ENCODE peak calls at places on chromosomes 13 and 19, in five cellular contexts. U, M, J, Z and L are unnamed samples.

GRCh38 chr19:42097461-42097860 is 21.5 kb downstream of the ZNF574 start:
- DNase-seq in U (no peak), Z (no peak), J (no peak), M (no peak), L (no peak)

GRCh38 chr13:35964764-35965163 is 166.4 kb downstream of the DCLK1 start:
- DNase-seq in U (no peak), Z (no peak), M (peak; percentile 22), J (peak; percentile 2), L (no peak)

GRCh38 chr13:52892925-52893324 is 44.5 kb upstream of the PCDH8 start:
- DNase-seq in U (no peak), Z (no peak), M (no peak), J (no peak), L (no peak)

GRCh38 chr13:36207672-36208071 is 6.7 kb downstream of the SOHLH2 start:
- DNase-seq in Z (peak; percentile 7), J (no peak), U (no peak), M (no peak), L (no peak)

GRCh38 chr19:54168174-54168917 is 4.6 kb downstream of the TMC4 start:
- DNase-seq in Z (peak; percentile 94), J (peak; percentile 92), U (peak; percentile 69), M (peak; percentile 71), L (peak; percentile 65)

GRCh38 chr19:46390866-46391265 is 22.5 kb downstream of the CCDC8 start:
- DNase-seq in J (no peak), M (no peak), U (no peak), Z (no peak), L (no peak)

GRCh38 chr13:74644239-74644638 is 510.0 kb upstream of the KLF12 start:
- DNase-seq in U (no peak), M (no peak), Z (no peak), J (no peak), L (no peak)

GRCh38 chr19:13154911-13155471 is 4.8 kb downstream of the IER2 start:
- DNase-seq in Z (peak; percentile 73), U (peak; percentile 91), J (no peak), M (peak; percentile 75), L (no peak)

GRCh38 chr13:48595330-48596127 is 58.2 kb upstream of the CYSLTR2 start:
- DNase-seq in J (peak; percentile 63), Z (peak; percentile 57), U (peak; percentile 50), M (peak; percentile 79), L (peak; percentile 43)

GRCh38 chr13:41645313-41645712 is 188.0 kb downstream of the RGCC start:
- DNase-seq in M (peak; percentile 88), Z (no peak), J (peak; percentile 15), U (no peak), L (no peak)

GRCh38 chr13:97344250-97345175 is 89.5 kb upstream of the RAP2A start:
- DNase-seq in J (peak; percentile 57), M (peak; percentile 62), Z (peak; percentile 60), U (peak; percentile 49), L (no peak)

GRCh38 chr13:63586467-63586866 is 2170.8 kb upstream of the PCDH20 start:
- DNase-seq in U (no peak), Z (no peak), J (no peak), M (no peak), L (no peak)

GRCh38 chr13:88601949-88602348 is 930.8 kb downstream of the SLITRK5 start:
- DNase-seq in J (no peak), U (no peak), M (no peak), Z (no peak), L (no peak)

GRCh38 chr19:53813996-53814395 is 10.1 kb downstream of the NLRP12 start:
- DNase-seq in M (no peak), J (no peak), U (no peak), Z (no peak), L (no peak)

GRCh38 chr13:48304132-48304876 is 753 bp downstream of the RB1 start:
- DNase-seq in U (no peak), Z (peak; percentile 47), J (peak; percentile 22), M (peak; percentile 30), L (no peak)

DNA sequence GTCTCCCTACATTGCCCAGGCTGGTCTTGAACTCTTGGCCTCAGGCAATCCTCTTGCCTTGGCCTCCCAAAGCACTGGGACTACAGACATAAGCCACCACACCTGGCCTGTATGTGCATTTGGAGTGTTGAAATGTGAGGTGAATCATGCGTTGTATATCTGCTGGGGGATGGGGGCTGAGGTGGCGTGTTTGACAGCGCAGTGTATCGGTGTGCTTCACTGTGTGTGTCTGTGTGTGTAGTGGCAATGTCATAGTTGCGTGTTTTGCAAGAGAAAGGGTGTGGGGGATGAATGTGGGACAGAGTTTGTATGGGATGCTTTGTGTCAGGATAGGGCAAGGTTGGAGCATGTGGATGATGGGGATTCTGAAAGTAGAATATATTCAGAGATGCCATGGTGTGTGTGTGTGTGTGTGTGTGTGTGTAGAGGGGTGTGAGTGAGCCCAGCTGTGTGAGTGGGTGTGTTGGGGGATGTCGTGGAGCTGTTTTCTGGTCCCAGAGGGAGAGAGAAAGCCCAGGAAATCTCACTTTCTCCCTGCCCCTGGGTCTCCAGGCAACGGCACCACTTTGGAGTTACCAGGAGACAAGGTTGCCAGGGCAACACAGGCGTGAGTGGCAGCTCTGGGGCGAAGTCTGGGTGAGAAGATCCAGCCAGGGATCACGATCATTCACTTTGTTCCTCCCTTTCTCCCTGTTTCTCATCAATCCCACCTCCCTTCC is 1.1 kb upstream of the SWSAP1 start:
- DNase-seq in U (no peak), Z (peak; percentile 43), J (no peak), M (no peak), L (no peak)
- H3K4me3 ChIP-seq in U (no peak overlapping the region), Z (peak overlapping the region; percentile 59), J (no peak overlapping the region), M (peak overlapping the region; percentile 80), L (peak overlapping the region; percentile 68)

DNA sequence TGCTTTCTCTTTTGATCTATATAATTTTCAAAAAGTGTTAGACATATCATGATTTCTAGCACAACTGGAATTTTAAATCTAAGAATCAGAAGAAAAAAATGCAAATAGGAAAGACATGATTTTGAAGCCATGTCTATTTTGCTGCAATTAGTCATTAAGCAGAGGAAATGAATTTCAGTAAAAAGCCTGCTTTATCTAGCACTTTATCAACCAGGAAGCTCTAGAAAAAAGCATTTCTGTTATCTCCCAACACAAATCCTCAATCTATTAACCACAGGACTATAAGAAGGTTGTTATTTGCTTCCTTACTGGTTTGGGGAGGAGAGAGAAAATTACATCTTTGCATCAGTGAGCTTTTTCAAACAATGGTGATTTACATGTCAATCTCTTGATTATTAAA is 716.7 kb downstream of the DIAPH3 start:
- DNase-seq in J (no peak), Z (no peak), M (no peak), U (no peak), L (no peak)
- TF ChIP-seq REST in J (no peak), Z (no peak), M (no peak), U (no peak), L (no peak)

GRCh38 chr13:78061806-78062205 is 143.2 kb upstream of the EDNRB start:
- DNase-seq in U (no peak), M (no peak), J (no peak), Z (no peak), L (no peak)
- H3K4me1 ChIP-seq in U (no peaks in the 10 kb centered on the region), M (no peaks in the 10 kb centered on the region), J (no peaks in the 10 kb centered on the region), Z (no peaks in the 10 kb centered on the region), L (no peaks in the 10 kb centered on the region)

GRCh38 chr19:1237027-1237659 is 662 bp downstream of the CBARP start:
- DNase-seq in M (no peak), Z (no peak), J (no peak), U (no peak), L (no peak)

GRCh38 chr19:1238373-1239303 is 833 bp upstream of the CBARP start:
- DNase-seq in M (no peak), U (no peak), J (no peak), Z (no peak), L (no peak)

GRCh38 chr19:1239420-1239795 is 1.6 kb upstream of the CBARP start:
- DNase-seq in Z (no peak), M (no peak), U (no peak), J (no peak), L (no peak)

GRCh38 chr19:1236566-1236965 is 1.2 kb downstream of the CBARP start:
- DNase-seq in M (no peak), U (no peak), J (no peak), Z (no peak), L (no peak)

DNA sequence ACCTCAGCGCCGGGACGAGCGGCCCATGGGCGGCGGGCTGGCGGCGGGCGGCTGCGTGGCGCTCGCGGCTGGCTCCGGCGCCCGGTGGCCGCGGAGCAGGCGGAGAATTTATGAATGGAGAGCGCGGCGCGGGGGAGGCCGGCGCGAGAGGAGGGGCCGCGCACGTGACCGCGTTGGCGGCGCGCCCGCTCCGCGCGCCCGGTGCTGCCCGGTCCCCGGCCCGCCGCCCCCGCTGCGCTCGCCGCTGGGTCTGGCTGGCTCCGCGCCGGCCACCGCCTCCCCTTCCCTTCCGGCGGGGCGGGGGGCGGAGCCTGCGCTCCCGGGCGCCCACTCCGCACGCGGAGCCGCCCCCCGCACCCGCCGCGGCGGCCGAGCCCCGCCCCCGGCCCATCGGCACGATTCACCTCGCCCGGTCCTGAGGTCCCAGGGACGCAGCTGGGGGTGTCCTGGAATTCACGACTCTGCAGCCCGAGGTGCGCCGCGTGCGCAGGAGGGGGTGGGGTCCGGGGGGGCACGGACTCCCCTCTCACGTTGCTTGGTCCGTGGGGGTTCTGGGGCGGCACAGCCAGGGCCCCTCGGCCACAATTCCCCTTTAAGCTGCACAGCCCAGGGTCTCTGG is at the start of gene CBARP:
- DNase-seq in M (no peak), Z (peak; percentile 73), U (no peak), J (no peak), L (no peak)
- H3K4me3 ChIP-seq in M (peak within 1 kb of the TSS; percentile 77), Z (peak within 1 kb of the TSS; percentile 55), U (peak within 1 kb of the TSS; percentile 83), J (peak within 1 kb of the TSS; percentile 63), L (peak within 1 kb of the TSS; percentile 66)

DNA sequence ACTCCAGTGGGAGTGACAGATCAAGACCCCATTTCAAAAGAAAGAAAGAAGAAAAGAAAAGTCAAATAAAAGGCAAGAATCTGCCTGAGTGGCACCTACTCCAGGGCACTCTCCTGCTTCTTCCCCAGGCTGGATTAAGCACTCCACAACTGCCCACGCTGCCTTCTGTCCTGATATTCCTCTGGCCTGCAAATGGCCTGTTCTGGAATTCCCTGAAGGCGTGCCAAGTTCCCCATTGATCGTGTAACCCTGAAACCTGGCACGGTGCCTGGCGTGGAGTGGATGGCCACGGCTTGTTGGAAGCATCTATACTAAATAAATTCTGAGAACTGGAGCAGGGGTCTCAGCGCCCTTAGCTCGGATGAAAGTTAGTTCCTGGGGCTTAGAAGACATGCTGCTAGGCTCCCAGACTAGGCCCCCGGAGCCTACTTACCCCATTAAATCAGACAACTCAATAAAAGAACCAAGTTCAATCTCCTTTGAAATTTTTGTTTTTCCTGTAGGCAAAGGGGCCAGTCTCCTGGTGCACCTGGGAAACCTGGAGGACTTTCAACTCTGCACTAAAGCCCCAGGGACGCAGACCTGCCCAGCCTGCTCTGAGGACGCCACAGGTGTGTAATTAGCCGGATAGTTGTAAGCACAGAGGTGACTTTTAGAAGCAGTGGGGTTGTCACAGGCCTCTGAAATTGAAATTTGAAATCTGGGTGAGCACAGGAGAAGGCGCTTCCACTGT is 21.9 kb downstream of the ANKRD27 start:
- DNase-seq in J (no peak), M (no peak), U (no peak), Z (no peak), L (no peak)
- TF ChIP-seq REST in J (no peak), M (no peak), U (no peak), Z (no peak), L (no peak)

GRCh38 chr19:28606269-28607032 is 606.5 kb downstream of the UQCRFS1 start:
- DNase-seq in M (no peak), Z (peak; percentile 96), U (no peak), J (peak; percentile 18), L (no peak)
- H3K4me1 ChIP-seq in M (no peaks in the 10 kb centered on the region), Z (peaks cover 46% of the 10 kb centered on the region), U (no peaks in the 10 kb centered on the region), J (no peaks in the 10 kb centered on the region), L (no peaks in the 10 kb centered on the region)

GRCh38 chr19:58434217-58434616 is 5.7 kb downstream of the ZNF132 start:
- DNase-seq in U (no peak), J (peak; percentile 31), M (no peak), Z (no peak), L (no peak)
- H3K4me3 ChIP-seq in U (no peak overlapping the region), J (no peak overlapping the region), M (no peak overlapping the region), Z (no peak overlapping the region), L (no peak overlapping the region)